ENCODE peak calls at places on chromosomes 11 and 22, in four cellular contexts. J, B, I and D are unnamed samples.

GRCh38 chr11:94888204-94888603 is 85.2 kb downstream of the CWC15 start:
- DNase-seq in J (no peak), B (no peak), I (no peak), D (no peak)

GRCh38 chr11:103234974-103235373 is 125.7 kb downstream of the DYNC2H1 start:
- DNase-seq in I (no peak), J (peak; percentile 14), B (no peak), D (no peak)

GRCh38 chr22:26672060-26672471 is 14.7 kb downstream of the MIAT start:
- DNase-seq in B (no peak), I (no peak), J (no peak), D (no peak)

GRCh38 chr11:76674517-76675400 is 4.2 kb upstream of the LRRC32 start:
- DNase-seq in B (no peak), I (no peak), J (no peak), D (no peak)

GRCh38 chr22:23715811-23716355 is 25.1 kb downstream of the RGL4 start:
- DNase-seq in B (no peak), J (no peak), I (no peak), D (no peak)

GRCh38 chr22:22941831-22942510 is 54.4 kb downstream of the IGLL5 start:
- DNase-seq in I (no peak), J (no peak), B (no peak), D (peak; percentile 15)

GRCh38 chr22:37822079-37822833 is 926 bp upstream of the GALR3 start:
- DNase-seq in J (no peak), I (no peak), B (no peak), D (no peak)

GRCh38 chr11:15969281-15969680 is 387.1 kb downstream of the SOX6 start:
- DNase-seq in I (peak; percentile 55), B (no peak), J (peak; percentile 83), D (no peak)

GRCh38 chr11:117231637-117232021 is 244 bp downstream of the PCSK7 start:
- DNase-seq in I (no peak), J (no peak), B (no peak), D (no peak)

GRCh38 chr22:41478473-41478872 is 9.6 kb downstream of the ACO2 start:
- DNase-seq in J (no peak), I (no peak), B (no peak), D (no peak)

GRCh38 chr11:69983897-69984438 is 94.1 kb upstream of the ANO1 start:
- DNase-seq in I (no peak), J (no peak), B (no peak), D (no peak)

GRCh38 chr11:6693342-6694228 is 10.4 kb upstream of the MRPL17 start:
- DNase-seq in B (no peak), I (no peak), J (peak; percentile 81), D (no peak)

GRCh38 chr22:37784829-37785495 is 22.8 kb upstream of the GCAT start:
- DNase-seq in J (no peak), I (no peak), B (no peak), D (no peak)

GRCh38 chr22:49645791-49646550 is 181.7 kb downstream of the BRD1 start:
- DNase-seq in I (no peak), J (no peak), B (no peak), D (no peak)

GRCh38 chr11:73416711-73417265 is 40.6 kb downstream of the RELT start:
- DNase-seq in B (no peak), I (no peak), J (no peak), D (no peak)

GRCh38 chr11:33869511-33870422 is 22.1 kb downstream of the LMO2 start:
- DNase-seq in I (no peak), J (peak; percentile 25), B (peak; percentile 69), D (peak; percentile 56)

GRCh38 chr11:18749681-18750319 is 23.8 kb upstream of the IGSF22 start:
- DNase-seq in B (peak; percentile 54), I (peak; percentile 6), J (peak; percentile 65), D (no peak)

GRCh38 chr11:38425578-38425977 is 1827.5 kb upstream of the RAG2 start:
- DNase-seq in I (no peak), B (no peak), J (no peak), D (no peak)

GRCh38 chr11:13102865-13103539 is 93.9 kb downstream of the RASSF10 start:
- DNase-seq in I (no peak), B (no peak), J (no peak), D (no peak)

GRCh38 chr11:70068345-70068744 is 9.8 kb upstream of the ANO1 start:
- DNase-seq in B (peak; percentile 2), I (no peak), J (no peak), D (no peak)

GRCh38 chr11:46661836-46662235 is 38.6 kb downstream of the ARHGAP1 start:
- DNase-seq in I (no peak), B (no peak), J (no peak), D (no peak)

GRCh38 chr22:39970742-39971141 is 10.5 kb downstream of the TMA7B start:
- DNase-seq in I (no peak), J (no peak), B (no peak), D (no peak)

GRCh38 chr11:62665630-62666258 is 632 bp downstream of the CSKMT start:
- DNase-seq in B (peak; percentile 52), J (peak; percentile 77), I (no peak), D (no peak)

GRCh38 chr22:44068422-44069191 is 44.5 kb downstream of the PARVB start:
- DNase-seq in I (no peak), B (peak; percentile 7), J (no peak), D (no peak)

GRCh38 chr11:15852179-15852578 is 504.2 kb downstream of the SOX6 start:
- DNase-seq in I (no peak), J (peak; percentile 16), B (peak; percentile 37), D (no peak)

GRCh38 chr22:50308986-50309600 is 1.6 kb upstream of the PLXNB2 start:
- DNase-seq in B (no peak), I (no peak), J (no peak), D (no peak)

GRCh38 chr11:8983552-8983951 is 19.3 kb upstream of the TMEM9B start:
- DNase-seq in B (no peak), J (no peak), I (no peak), D (no peak)

GRCh38 chr22:23179381-23180294 is 671 bp upstream of the BCR start:
- DNase-seq in B (no peak), I (no peak), J (no peak), D (no peak)

GRCh38 chr11:127018683-127019279 is 18.2 kb upstream of the KIRREL3 start:
- DNase-seq in J (no peak), B (no peak), I (no peak), D (no peak)

GRCh38 chr11:127013550-127013949 is 13.0 kb upstream of the KIRREL3 start:
- DNase-seq in J (no peak), I (no peak), B (no peak), D (no peak)

DNA sequence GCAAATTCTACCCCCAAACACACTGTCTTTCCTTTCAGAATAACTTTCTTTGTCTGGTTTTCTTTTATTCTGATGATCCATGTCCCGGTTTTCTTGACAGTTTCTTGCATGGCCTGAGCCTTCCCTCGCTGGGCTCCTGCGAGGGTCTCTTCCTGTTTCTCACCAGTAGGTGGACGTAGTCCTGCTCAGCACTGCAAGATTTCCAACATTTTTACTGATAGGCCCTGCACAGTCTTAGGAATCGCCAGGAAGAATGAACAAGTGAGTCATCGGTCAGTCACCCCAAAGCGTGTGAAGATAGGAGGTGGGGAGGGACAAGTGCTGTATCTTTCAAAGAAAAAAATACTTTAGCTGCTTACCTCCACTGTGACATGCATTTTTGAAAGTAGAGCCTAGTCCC is 16.9 kb upstream of the KIRREL3 start:
- DNase-seq in B (peak; percentile 45), I (peak; percentile 57), J (peak; percentile 63), D (no peak)
- TF ChIP-seq CTCF in B (peak; percentile 67), I (peak; percentile 84), J (peak; percentile 70), D (peak; percentile 48)

DNA sequence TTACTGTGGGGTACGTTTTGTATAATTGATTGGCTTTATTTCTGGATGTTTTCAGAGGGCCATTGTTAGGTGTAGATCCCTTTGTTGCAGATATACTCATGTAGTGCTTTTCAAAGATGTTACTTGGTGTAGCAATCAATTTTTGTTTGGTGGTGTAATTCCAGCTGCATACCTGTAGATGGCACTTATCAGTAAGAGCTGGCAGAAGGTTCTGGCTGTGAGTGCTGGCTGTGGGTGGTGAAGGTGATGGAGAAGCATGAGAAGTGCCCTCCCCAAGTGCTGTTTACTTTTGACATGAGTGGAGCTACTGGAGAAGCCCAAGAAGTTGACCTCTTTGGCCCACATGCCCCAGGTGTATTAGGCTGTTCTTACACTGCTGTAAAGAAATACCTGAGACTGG is 1074.9 kb downstream of the FAM181B start:
- DNase-seq in J (peak; percentile 29), B (no peak), I (no peak), D (no peak)
- TF ChIP-seq CTCF in J (peak; percentile 60), B (peak; percentile 56), I (peak; percentile 52), D (no peak)

DNA sequence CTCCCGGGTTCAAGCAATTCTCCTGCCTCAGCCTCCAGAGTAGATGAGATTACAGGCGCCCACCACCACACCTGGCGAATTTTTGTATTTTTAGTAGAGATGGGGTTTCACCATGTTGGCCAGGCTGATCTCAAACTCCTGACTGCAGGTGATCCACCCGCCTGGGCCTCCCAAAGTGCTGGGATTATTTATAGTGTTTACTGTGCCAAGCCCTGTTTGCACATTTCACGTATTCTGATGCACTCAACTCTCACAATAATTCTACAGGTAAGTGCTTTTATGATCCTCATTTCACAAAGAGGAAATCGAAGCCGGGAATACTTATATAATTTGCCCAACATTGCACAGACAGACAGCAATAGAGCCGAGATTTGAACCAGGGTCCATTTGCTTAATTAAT is 38.0 kb upstream of the DAGLA start:
- DNase-seq in I (no peak), B (no peak), J (no peak), D (no peak)
- TF ChIP-seq CTCF in I (no peak), B (no peak), J (no peak), D (no peak)

GRCh38 chr11:64245401-64245796 is 1.3 kb downstream of the PPP1R14B start:
- DNase-seq in J (peak; percentile 33), B (no peak), I (no peak), D (no peak)

GRCh38 chr11:64245797-64246623 is 733 bp downstream of the PPP1R14B start:
- DNase-seq in J (peak; percentile 82), I (no peak), B (no peak), D (no peak)

GRCh38 chr11:64247729-64248531 is 1.2 kb upstream of the PPP1R14B start:
- DNase-seq in I (no peak), J (no peak), B (no peak), D (no peak)

GRCh38 chr11:64248578-64248977 is 1.8 kb upstream of the PPP1R14B start:
- DNase-seq in I (no peak), J (no peak), B (no peak), D (no peak)

DNA sequence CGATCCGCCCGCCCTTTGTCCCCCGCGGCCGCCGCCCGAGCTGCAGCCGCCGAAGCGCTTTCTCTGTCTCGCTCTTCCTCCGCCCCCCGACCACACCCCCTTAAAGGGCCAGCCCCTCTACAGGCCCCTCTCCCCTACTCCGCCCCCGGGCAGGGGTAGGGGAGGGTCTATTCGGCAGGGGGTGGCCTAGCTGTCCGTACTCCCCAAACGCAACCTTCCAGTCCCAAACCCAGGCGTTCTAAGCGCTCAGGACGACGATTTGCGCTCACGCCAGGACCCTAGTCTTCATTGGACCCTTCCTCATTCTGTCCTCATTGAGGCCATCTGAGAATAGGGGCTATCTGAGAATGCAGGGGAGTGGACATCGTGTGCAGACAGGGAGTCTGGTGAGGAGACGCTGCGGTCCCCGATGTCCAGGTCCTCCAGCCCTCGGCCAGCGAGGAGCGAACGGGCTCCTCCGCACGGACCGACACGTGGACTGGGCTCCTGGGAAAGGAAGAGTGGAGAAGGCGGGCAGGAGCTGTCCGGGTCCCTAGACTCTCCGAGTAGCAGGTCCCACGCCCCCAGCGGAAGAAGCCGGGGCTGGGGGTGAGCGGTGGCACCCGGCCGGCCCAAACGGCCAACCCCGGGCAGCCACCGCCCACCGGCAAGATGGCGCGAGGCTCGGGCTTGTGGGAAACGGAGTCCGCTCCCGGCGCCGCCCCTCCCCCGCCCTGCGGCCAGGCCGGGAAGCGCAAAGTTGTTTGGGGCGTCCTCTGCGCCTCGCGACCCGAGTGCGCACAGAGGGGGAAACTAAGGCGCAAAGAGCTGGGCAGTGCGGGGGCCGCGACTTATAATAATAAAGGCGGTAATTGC is at the start of gene PPP1R14B:
- DNase-seq in J (peak; percentile 92), I (peak; percentile 53), B (peak; percentile 84), D (peak; percentile 82)
- TF ChIP-seq CTCF in J (no peak), I (no peak), B (peak; percentile 8), D (no peak)